ENCODE peak calls at places on chromosomes 16 and 17, in six cellular contexts. C is PC-3, R is neural progenitor cell, Z is HCT116, J is hepatocyte, G is OCI-LY7. K is an unnamed sample.

GRCh38 chr16:85359147-85359822 is 247.0 kb upstream of the CIBAR2 start:
- DNase-seq in G (no peak), C (no peak), R (no peak), J (peak), Z (no peak), K (no peak)

GRCh38 chr16:85290626-85291301 is 178.5 kb upstream of the CIBAR2 start:
- DNase-seq in C (no peak), Z (no peak), R (no peak), G (no peak), J (no peak), K (no peak)

GRCh38 chr16:79848739-79849518 is 248.4 kb upstream of the MAF start:
- DNase-seq in Z (no peak), G (no peak), C (no peak), R (no peak), J (peak), K (no peak)

GRCh38 chr17:11618861-11619566 is 20.7 kb downstream of the DNAH9 start:
- DNase-seq in C (peak), G (no peak), J (peak), R (no peak), Z (no peak), K (no peak)

GRCh38 chr16:67179421-67180080 is 4.2 kb downstream of the MATCAP1 start:
- DNase-seq in G (peak), C (no peak), R (no peak), Z (no peak), J (no peak), K (no peak)

GRCh38 chr17:70298929-70299529 is 129.7 kb downstream of the KCNJ2 start:
- DNase-seq in J (no peak), R (no peak), C (no peak), Z (no peak), G (no peak), K (no peak)

GRCh38 chr17:76585649-76586593 is at the start of gene ST6GALNAC2:
- DNase-seq in J (peak), C (peak), G (no peak), Z (peak), R (peak), K (peak)

GRCh38 chr17:34757611-34758010 is 178.2 kb downstream of the TMEM132E start:
- DNase-seq in J (no peak), R (no peak), C (no peak), Z (no peak), G (no peak), K (no peak)

GRCh38 chr17:78559749-78560368 is 17.3 kb downstream of the DNAH17 start:
- DNase-seq in J (no peak), C (peak), G (peak), Z (peak), R (no peak), K (peak)

GRCh38 chr17:75505640-75506039 is 9.7 kb downstream of the CASKIN2 start:
- DNase-seq in Z (no peak), G (no peak), C (no peak), R (no peak), J (no peak), K (no peak)

GRCh38 chr17:59848778-59849177 is 44.0 kb downstream of the TUBD1 start:
- DNase-seq in Z (no peak), R (no peak), G (no peak), C (peak), J (peak), K (no peak)

GRCh38 chr17:38911081-38911730 is 14.2 kb upstream of the LASP1NB start:
- DNase-seq in R (no peak), G (no peak), Z (no peak), C (no peak), J (no peak), K (no peak)

GRCh38 chr17:42129109-42129837 is 6.7 kb downstream of the HSPB9 start:
- DNase-seq in Z (no peak), R (no peak), G (no peak), C (no peak), J (no peak), K (no peak)

GRCh38 chr17:75518201-75518600 is 1.9 kb downstream of the TSEN54 start:
- DNase-seq in G (peak), C (no peak), R (no peak), J (no peak), Z (no peak), K (no peak)

GRCh38 chr17:8766731-8767130 is 8.4 kb upstream of the SPDYE4 start:
- DNase-seq in J (no peak), Z (no peak), C (no peak), G (no peak), R (no peak), K (no peak)

GRCh38 chr17:72432143-72432604 is 311.4 kb downstream of the SOX9 start:
- DNase-seq in Z (no peak), R (no peak), G (no peak), C (no peak), J (no peak), K (no peak)

GRCh38 chr16:2884041-2884451 is 1.0 kb downstream of the FLYWCH2 start:
- DNase-seq in R (no peak), J (no peak), Z (no peak), G (no peak), C (no peak), K (no peak)

GRCh38 chr17:282912-283882 is 69.4 kb downstream of the RPH3AL start:
- DNase-seq in G (no peak), Z (no peak), C (no peak), J (no peak), R (no peak), K (no peak)

GRCh38 chr17:32609085-32609484 is 122.3 kb downstream of the CDK5R1 start:
- DNase-seq in Z (peak), R (no peak), C (peak), J (no peak), G (peak), K (no peak)

GRCh38 chr17:35896011-35896587 is 15.9 kb upstream of the CCL5 start:
- DNase-seq in J (no peak), C (no peak), Z (no peak), R (no peak), G (no peak), K (no peak)

GRCh38 chr17:42563543-42563942 is 1.6 kb downstream of the COASY start:
- DNase-seq in J (no peak), R (no peak), G (no peak), C (peak), Z (no peak), K (no peak)

GRCh38 chr16:30786936-30787612 is at the start of gene ZNF629:
- DNase-seq in Z (peak), J (peak), G (peak), C (peak), R (peak), K (peak)

GRCh38 chr17:63955791-63956190 is 16.9 kb downstream of the SCN4A start:
- DNase-seq in J (no peak), R (no peak), C (no peak), Z (no peak), G (no peak), K (no peak)

GRCh38 chr17:63955232-63955631 is 17.5 kb downstream of the SCN4A start:
- DNase-seq in Z (no peak), J (no peak), G (peak), C (no peak), R (no peak), K (no peak)

GRCh38 chr17:63956296-63956920 is 16.3 kb downstream of the SCN4A start:
- DNase-seq in J (no peak), G (no peak), Z (no peak), C (no peak), R (no peak), K (no peak)

GRCh38 chr17:63950940-63951907 is 19.1 kb upstream of the CD79B start:
- DNase-seq in R (no peak), J (peak), C (peak), Z (peak), G (peak), K (peak)

GRCh38 chr17:63954402-63955063 is 18.2 kb downstream of the SCN4A start:
- DNase-seq in G (peak), R (no peak), J (no peak), Z (no peak), C (no peak), K (no peak)
- TF ChIP-seq EZH2phosphoT487 in G (no peak), R (no peak), J (no peak), Z (no peak), C (no peak), K (no peak)

GRCh38 chr16:86961133-86961720 is 356.0 kb downstream of the C16orf95 start:
- DNase-seq in J (no peak), C (no peak), R (no peak), Z (no peak), G (no peak), K (no peak)
- TF ChIP-seq EZH2phosphoT487 in J (no peak), C (no peak), R (no peak), Z (no peak), G (no peak), K (no peak)

GRCh38 chr17:7440823-7441174 is 1.5 kb downstream of the FGF11 start:
- DNase-seq in C (peak), G (no peak), R (peak), J (peak), Z (no peak), K (peak)
- TF ChIP-seq EZH2phosphoT487 in C (no peak), G (no peak), R (no peak), J (no peak), Z (no peak), K (no peak)

DNA sequence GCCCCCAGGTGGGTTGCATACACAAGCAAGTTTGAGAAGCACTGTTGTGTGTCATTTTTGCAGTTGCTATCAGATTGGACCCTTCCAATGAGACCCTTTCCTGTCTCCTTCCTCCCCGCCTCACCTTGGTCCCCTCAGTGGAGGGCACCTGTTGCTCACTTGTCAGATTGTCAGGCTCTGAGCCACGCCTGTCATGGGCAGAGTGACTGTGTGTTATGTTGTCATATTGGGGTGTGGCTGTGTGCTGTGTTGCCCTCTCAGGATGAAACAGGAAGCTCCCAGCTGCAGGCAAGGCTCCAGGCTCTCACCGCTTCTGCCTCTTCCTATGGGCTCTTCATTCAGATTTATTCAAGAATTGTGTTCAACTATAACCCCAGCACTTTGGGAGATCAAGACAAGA is 302.9 kb downstream of the CPPED1 start:
- DNase-seq in G (peak), Z (no peak), R (no peak), J (peak), C (peak), K (no peak)
- TF ChIP-seq EZH2phosphoT487 in G (no peak), Z (no peak), R (no peak), J (no peak), C (no peak), K (no peak)

DNA sequence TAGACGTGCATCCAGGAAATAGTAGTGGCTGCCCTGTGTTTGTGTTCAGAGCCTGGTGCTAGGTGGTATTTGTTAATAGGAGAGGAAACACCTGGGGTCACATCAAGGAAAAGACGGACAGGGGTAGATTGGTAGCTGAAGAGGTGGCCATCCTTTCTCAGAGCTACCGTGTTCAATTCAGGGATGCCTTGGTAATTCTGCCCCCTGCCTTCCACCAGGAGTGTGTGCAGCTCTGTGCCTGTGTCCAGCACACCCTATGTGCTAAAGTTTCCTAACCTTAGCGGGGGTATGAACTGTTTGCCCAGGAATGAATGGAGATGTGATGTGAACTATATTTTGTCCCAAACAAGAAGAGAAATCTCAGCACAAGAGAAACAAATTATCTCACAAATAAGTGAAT is 174.1 kb upstream of the MPHOSPH6 start:
- DNase-seq in R (peak), J (peak), C (peak), G (no peak), Z (no peak), K (peak)
- TF ChIP-seq EZH2phosphoT487 in R (no peak), J (no peak), C (no peak), G (no peak), Z (no peak), K (no peak)

K was measured in GM23338.